ENCODE peak calls at places on chromosome 11, in five cellular contexts. H, S, M, Z and Y are unnamed samples.

GRCh38 chr11:47233989-47234668 is 14.5 kb downstream of the ACP2 start:
- DNase-seq in H (peak), S (peak), M (peak), Z (peak), Y (no peak)

GRCh38 chr11:31059529-31059928 is 310.0 kb downstream of the DCDC1 start:
- DNase-seq in H (no peak), S (no peak), M (no peak), Z (no peak), Y (no peak)

GRCh38 chr11:63670077-63670737 is 969 bp downstream of the ATL3 start:
- DNase-seq in H (peak), S (no peak), M (no peak), Z (no peak), Y (no peak)

GRCh38 chr11:132908017-132908810 is 624.1 kb downstream of the OPCML start:
- DNase-seq in H (no peak), S (no peak), M (no peak), Z (no peak), Y (no peak)

GRCh38 chr11:61654397-61654829 is 25.8 kb upstream of the DAGLA start:
- DNase-seq in H (no peak), S (no peak), M (no peak), Z (peak), Y (no peak)

GRCh38 chr11:88194990-88195389 is 19.7 kb upstream of the RAB38 start:
- DNase-seq in H (no peak), S (no peak), M (no peak), Z (no peak), Y (no peak)

GRCh38 chr11:20353829-20354434 is 9.6 kb upstream of the HTATIP2 start:
- DNase-seq in H (peak), S (no peak), M (peak), Z (no peak), Y (no peak)

GRCh38 chr11:126212089-126212660 is 593 bp downstream of the FAM118B start:
- DNase-seq in H (peak), S (peak), M (no peak), Z (no peak), Y (no peak)

GRCh38 chr11:77207618-77208313 is 79.7 kb downstream of the MYO7A start:
- DNase-seq in H (no peak), S (no peak), M (peak), Z (no peak), Y (no peak)

GRCh38 chr11:30282289-30282631 is 40.6 kb upstream of the ARL14EP start:
- DNase-seq in H (no peak), S (no peak), M (no peak), Z (no peak), Y (no peak)

GRCh38 chr11:20881328-20882079 is 212.1 kb downstream of the NELL1 start:
- DNase-seq in H (no peak), S (no peak), M (no peak), Z (no peak), Y (no peak)

GRCh38 chr11:23725752-23726151 is 771.1 kb upstream of the LUZP2 start:
- DNase-seq in H (no peak), S (no peak), M (no peak), Z (no peak), Y (peak)

GRCh38 chr11:57240757-57241156 is 3.7 kb upstream of the APLNR start:
- DNase-seq in H (no peak), S (no peak), M (peak), Z (no peak), Y (no peak)

GRCh38 chr11:2830886-2831285 is 54.7 kb downstream of the CDKN1C start:
- DNase-seq in H (no peak), S (no peak), M (no peak), Z (no peak), Y (no peak)

GRCh38 chr11:87451400-87451799 is 413.7 kb downstream of the TMEM135 start:
- DNase-seq in H (no peak), S (no peak), M (no peak), Z (no peak), Y (no peak)

GRCh38 chr11:795638-796564 is 2.2 kb downstream of the SLC25A22 start:
- DNase-seq in H (peak), S (peak), M (peak), Z (peak), Y (no peak)

GRCh38 chr11:16280256-16280682 is 76.1 kb downstream of the SOX6 start:
- DNase-seq in H (no peak), S (no peak), M (no peak), Z (peak), Y (no peak)

GRCh38 chr11:66339163-66339675 is 3.0 kb upstream of the RIN1 start:
- DNase-seq in H (no peak), S (no peak), M (no peak), Z (no peak), Y (no peak)

GRCh38 chr11:110298298-110298765 is 1.9 kb upstream of the RDX start:
- DNase-seq in H (peak), S (no peak), M (no peak), Z (no peak), Y (no peak)

GRCh38 chr11:2099523-2100316 is 39.5 kb downstream of the IGF2 start:
- DNase-seq in H (no peak), S (no peak), M (peak), Z (no peak), Y (no peak)

GRCh38 chr11:727859-728748 is 19.2 kb upstream of the TALDO1 start:
- DNase-seq in H (peak), S (peak), M (peak), Z (peak), Y (peak)

GRCh38 chr11:94449437-94449836 is 44.2 kb downstream of the MRE11 start:
- DNase-seq in H (peak), S (peak), M (no peak), Z (no peak), Y (peak)

GRCh38 chr11:99370557-99371200 is 349.9 kb downstream of the CNTN5 start:
- DNase-seq in H (peak), S (no peak), M (no peak), Z (peak), Y (peak)

GRCh38 chr11:27362032-27362431 is 983 bp downstream of the CCDC34 start:
- DNase-seq in H (no peak), S (no peak), M (no peak), Z (no peak), Y (no peak)

GRCh38 chr11:8260202-8260996 is 3.3 kb downstream of the LMO1 start:
- DNase-seq in H (no peak), S (no peak), M (no peak), Z (no peak), Y (no peak)

GRCh38 chr11:81569999-81570398 is 1163.7 kb downstream of the FAM181B start:
- DNase-seq in H (no peak), S (no peak), M (no peak), Z (no peak), Y (no peak)

GRCh38 chr11:105862736-105863367 is 159.2 kb downstream of the MSANTD4 start:
- DNase-seq in H (peak), S (peak), M (peak), Z (no peak), Y (peak)

GRCh38 chr11:8192016-8192895 is 23.4 kb upstream of the RIC3 start:
- DNase-seq in H (peak), S (peak), M (peak), Z (peak), Y (peak)

GRCh38 chr11:117198613-117199012 is 557 bp upstream of the TAGLN start:
- DNase-seq in H (no peak), S (no peak), M (no peak), Z (no peak), Y (no peak)
- H3K4me3 ChIP-seq in H (peak), S (peak), M (peak), Z (peak), Y (peak)

GRCh38 chr11:75077316-75077715 is 19.4 kb downstream of the OR2AT4 start:
- DNase-seq in H (no peak), S (no peak), M (no peak), Z (no peak), Y (no peak)

GRCh38 chr11:75069473-75069872 is 27.2 kb downstream of the OR2AT4 start:
- DNase-seq in H (no peak), S (no peak), M (no peak), Z (no peak), Y (no peak)

GRCh38 chr11:75072582-75072981 is 24.1 kb downstream of the OR2AT4 start:
- DNase-seq in H (no peak), S (no peak), M (no peak), Z (no peak), Y (no peak)

GRCh38 chr11:75078233-75078632 is 18.4 kb downstream of the OR2AT4 start:
- DNase-seq in H (no peak), S (no peak), M (no peak), Z (no peak), Y (no peak)

GRCh38 chr11:75073459-75074190 is 23.1 kb downstream of the OR2AT4 start:
- DNase-seq in H (no peak), S (no peak), M (no peak), Z (no peak), Y (no peak)
- TF ChIP-seq CTCF in H (peak), S (no peak), M (peak), Z (no peak), Y (no peak)

DNA sequence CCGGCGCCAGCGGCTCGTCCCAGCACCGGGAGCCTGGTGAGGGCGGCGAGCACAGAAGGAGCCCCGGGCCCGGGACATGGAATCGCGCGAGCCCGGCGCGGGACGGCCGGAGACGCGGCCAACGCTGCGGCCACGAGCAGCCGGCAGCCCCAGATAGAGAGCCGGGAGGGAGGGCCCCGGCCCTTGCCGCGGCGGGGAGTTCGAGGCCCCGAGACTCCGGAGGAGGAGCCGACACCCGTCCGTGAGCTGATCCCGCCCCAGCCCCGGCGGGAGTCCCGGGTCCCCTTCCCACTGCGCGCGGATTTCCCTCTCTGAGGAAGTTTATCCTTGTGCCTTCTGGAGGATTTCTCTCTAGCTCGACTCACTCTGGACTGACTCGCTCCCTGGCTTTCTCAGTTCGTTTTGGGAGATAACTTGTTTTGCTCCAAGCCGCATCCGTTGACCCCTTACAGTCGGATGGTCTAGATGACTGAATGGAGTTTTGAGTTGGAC is 474 bp downstream of the ARHGEF12 start:
- DNase-seq in H (peak), S (no peak), M (no peak), Z (peak), Y (no peak)
- H3K4me3 ChIP-seq in H (peak), S (peak), M (peak), Z (peak), Y (peak)

DNA sequence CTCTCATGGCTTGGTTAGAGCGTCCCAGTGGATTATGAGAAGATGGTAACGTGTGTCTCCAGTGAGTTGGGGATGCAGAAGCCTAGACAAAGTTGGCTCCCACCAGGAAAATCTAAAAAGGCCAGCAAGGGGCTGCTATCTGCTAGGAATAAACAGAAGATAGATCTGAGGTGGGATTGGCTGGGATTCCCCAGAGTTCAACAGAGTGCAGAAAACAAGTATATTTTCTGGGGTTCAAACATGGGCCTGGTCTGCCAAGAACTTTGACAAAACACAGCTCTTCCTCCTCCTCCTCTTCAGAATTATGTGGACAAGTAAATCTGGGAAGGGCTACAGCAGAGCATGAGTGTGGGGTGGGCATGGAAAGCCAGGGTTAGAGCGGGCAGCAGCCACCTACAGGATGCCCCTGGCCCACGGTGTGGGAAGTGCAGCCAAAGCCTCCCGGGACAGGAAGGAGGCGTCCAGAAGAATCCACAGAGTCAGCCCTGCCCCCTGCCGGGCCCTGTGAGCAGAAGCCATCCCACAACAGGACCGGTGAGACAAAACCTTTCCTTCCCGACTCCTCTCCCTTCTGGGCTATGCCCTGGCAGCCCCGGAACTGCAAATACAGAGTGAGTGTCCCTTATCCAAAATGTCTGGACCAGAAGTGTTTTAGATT is 67.1 kb downstream of the CD82 start:
- DNase-seq in H (peak), S (no peak), M (no peak), Z (peak), Y (no peak)
- TF ChIP-seq CTCF in H (peak), S (peak), M (no peak), Z (peak), Y (peak)